ENCODE peak calls at places on chromosomes 16 and 17, in six cellular contexts. S is PC-9; N is tibial nerve; Q is CD4-positive, alpha-beta T cell; H is AG04450; U is ascending aorta. L is an unnamed sample. For H3K9me3, the result is how much of the 10 kb centered on the place peaks cover.

GRCh38 chr16:8346291-8346690 is 244.0 kb downstream of the TMEM114 start:
- DNase-seq in Q (no peak), N (no peak), H (no peak), S (no peak), U (no peak), L (no peak)

GRCh38 chr17:75703591-75703990 is 17.7 kb upstream of the ITGB4 start:
- DNase-seq in Q (no peak), N (no peak), S (no peak), U (no peak), H (no peak), L (no peak)

GRCh38 chr17:1532836-1533602 is 16.6 kb upstream of the INPP5K start:
- DNase-seq in Q (peak), N (no peak), U (no peak), S (no peak), H (no peak), L (peak)

GRCh38 chr17:78355045-78355641 is 4.7 kb downstream of the SOCS3 start:
- DNase-seq in Q (no peak), N (no peak), U (no peak), H (no peak), S (no peak), L (no peak)

GRCh38 chr17:27430882-27431491 is 25.3 kb upstream of the KSR1 start:
- DNase-seq in N (no peak), S (no peak), Q (no peak), U (no peak), H (no peak), L (no peak)

GRCh38 chr16:79542196-79542859 is 58.2 kb downstream of the MAF start:
- DNase-seq in Q (no peak), H (no peak), U (peak), N (no peak), S (no peak), L (no peak)

GRCh38 chr17:42809250-42809649 is 10.6 kb downstream of the CNTD1 start:
- DNase-seq in S (no peak), Q (no peak), H (peak), U (no peak), N (peak), L (no peak)

GRCh38 chr16:56350491-56351405 is 74.6 kb downstream of the AMFR start:
- DNase-seq in H (no peak), S (peak), U (no peak), N (no peak), Q (no peak), L (no peak)

GRCh38 chr17:17523001-17523713 is 27.0 kb upstream of the RASD1 start:
- DNase-seq in N (no peak), H (no peak), U (no peak), Q (no peak), S (no peak), L (no peak)

GRCh38 chr17:49249292-49249794 is 18.8 kb upstream of the PHOSPHO1 start:
- DNase-seq in N (no peak), S (no peak), H (no peak), Q (no peak), U (no peak), L (no peak)

GRCh38 chr17:58059141-58059540 is 24.1 kb upstream of the DYNLL2 start:
- DNase-seq in S (no peak), Q (no peak), H (no peak), N (no peak), U (no peak), L (no peak)

GRCh38 chr17:50511058-50511457 is 2.8 kb downstream of the MYCBPAP start:
- DNase-seq in U (no peak), S (peak), N (no peak), H (no peak), Q (no peak), L (peak)

GRCh38 chr16:17076121-17076757 is 394.5 kb downstream of the XYLT1 start:
- DNase-seq in Q (no peak), U (no peak), N (no peak), H (no peak), S (no peak), L (no peak)

GRCh38 chr17:4540224-4541040 is 14.8 kb downstream of the MYBBP1A start:
- DNase-seq in S (no peak), N (no peak), Q (no peak), H (no peak), U (no peak), L (no peak)

GRCh38 chr16:84718-85452 is 6.9 kb downstream of the MPG start:
- DNase-seq in U (peak), H (peak), N (no peak), S (no peak), Q (peak), L (no peak)

GRCh38 chr16:88066680-88067529 is 115.7 kb downstream of the BANP start:
- DNase-seq in H (no peak), U (no peak), S (no peak), Q (no peak), N (no peak), L (no peak)

GRCh38 chr16:60945225-60945624 is 1091.0 kb downstream of the CDH8 start:
- DNase-seq in H (no peak), S (no peak), N (no peak), U (no peak), Q (no peak), L (no peak)

GRCh38 chr16:49483651-49484451 is 110.2 kb downstream of the C16orf78 start:
- DNase-seq in H (no peak), U (peak), N (no peak), S (no peak), Q (no peak), L (no peak)

GRCh38 chr16:76634847-76635697 is 357.9 kb downstream of the CNTNAP4 start:
- DNase-seq in Q (no peak), H (no peak), N (no peak), U (no peak), S (no peak), L (no peak)

GRCh38 chr17:58703137-58703846 is 10.9 kb downstream of the RAD51C start:
- DNase-seq in N (no peak), Q (no peak), U (no peak), S (peak), H (no peak), L (no peak)

GRCh38 chr17:68646626-68647526 is 45.7 kb upstream of the FAM20A start:
- DNase-seq in U (no peak), Q (no peak), N (no peak), S (no peak), H (no peak), L (no peak)

GRCh38 chr17:38562903-38563302 is 42.8 kb downstream of the SRCIN1 start:
- DNase-seq in Q (no peak), H (no peak), N (no peak), U (no peak), S (no peak), L (no peak)

GRCh38 chr16:15899538-15900100 is 11.2 kb upstream of the CEP20 start:
- DNase-seq in N (no peak), U (no peak), H (peak), S (peak), Q (no peak), L (no peak)

GRCh38 chr16:87086575-87086974 is 230.6 kb downstream of the C16orf95 start:
- DNase-seq in Q (no peak), U (no peak), N (no peak), S (no peak), H (no peak), L (no peak)

GRCh38 chr17:78013683-78014467 is 55.4 kb downstream of the TNRC6C start:
- DNase-seq in Q (peak), S (peak), N (peak), U (peak), H (peak), L (peak)

GRCh38 chr16:65002265-65002664 is 119.6 kb downstream of the CDH11 start:
- DNase-seq in N (no peak), U (no peak), Q (no peak), H (no peak), S (no peak), L (no peak)

GRCh38 chr17:45722161-45722560 is 62.0 kb upstream of the CRHR1 start:
- DNase-seq in H (no peak), Q (no peak), N (no peak), S (peak), U (no peak), L (no peak)

GRCh38 chr17:6772016-6772415 is 4.0 kb upstream of the FBXO39 start:
- DNase-seq in N (no peak), Q (no peak), H (no peak), S (peak), U (no peak), L (no peak)

GRCh38 chr16:87490091-87490798 is 2.6 kb downstream of the ZCCHC14 start:
- DNase-seq in N (no peak), U (no peak), Q (no peak), S (no peak), H (no peak), L (peak)

GRCh38 chr17:40915199-40915661 is 22.2 kb downstream of the KRT23 start:
- DNase-seq in S (peak), Q (no peak), U (no peak), N (no peak), H (peak), L (no peak)

GRCh38 chr17:82930043-82930923 is 90.5 kb upstream of the ZNF750 start:
- DNase-seq in H (no peak), U (peak), S (no peak), Q (no peak), N (no peak), L (no peak)

GRCh38 chr17:78146881-78147280 is 696 bp downstream of the C17orf99 start:
- DNase-seq in Q (no peak), N (no peak), U (no peak), H (no peak), S (no peak), L (no peak)

DNA sequence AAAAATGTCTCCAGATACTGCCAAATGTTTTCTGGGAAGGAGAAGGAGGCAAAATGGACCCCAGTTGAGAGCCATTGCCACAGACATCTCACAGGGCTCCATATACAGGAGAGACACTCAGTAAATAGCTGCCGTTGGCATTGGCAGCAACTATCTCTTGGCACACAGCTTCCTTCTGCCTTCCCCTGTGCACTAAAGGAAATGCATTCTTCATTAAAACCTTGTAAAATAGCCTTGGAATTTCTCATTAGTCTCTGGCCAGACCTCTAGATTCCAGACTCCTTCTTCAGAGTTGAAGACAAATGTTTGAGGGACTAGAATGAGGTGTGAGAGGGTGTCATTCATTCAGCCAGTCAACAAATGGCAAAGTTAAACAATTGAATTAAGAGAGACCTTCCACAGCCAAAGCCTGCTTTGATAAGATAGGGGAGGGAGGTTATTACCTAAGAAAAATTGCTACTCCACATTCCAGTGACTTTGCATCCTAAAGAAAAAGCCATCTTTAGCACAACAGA is 223.9 kb upstream of the HS3ST3A1 start:
- DNase-seq in S (no peak), Q (no peak), H (no peak), N (no peak), U (no peak), L (no peak)
- H3K9me3 ChIP-seq in S (under half), Q (under half), H (under half), N (under half), U (under half), L (under half)

DNA sequence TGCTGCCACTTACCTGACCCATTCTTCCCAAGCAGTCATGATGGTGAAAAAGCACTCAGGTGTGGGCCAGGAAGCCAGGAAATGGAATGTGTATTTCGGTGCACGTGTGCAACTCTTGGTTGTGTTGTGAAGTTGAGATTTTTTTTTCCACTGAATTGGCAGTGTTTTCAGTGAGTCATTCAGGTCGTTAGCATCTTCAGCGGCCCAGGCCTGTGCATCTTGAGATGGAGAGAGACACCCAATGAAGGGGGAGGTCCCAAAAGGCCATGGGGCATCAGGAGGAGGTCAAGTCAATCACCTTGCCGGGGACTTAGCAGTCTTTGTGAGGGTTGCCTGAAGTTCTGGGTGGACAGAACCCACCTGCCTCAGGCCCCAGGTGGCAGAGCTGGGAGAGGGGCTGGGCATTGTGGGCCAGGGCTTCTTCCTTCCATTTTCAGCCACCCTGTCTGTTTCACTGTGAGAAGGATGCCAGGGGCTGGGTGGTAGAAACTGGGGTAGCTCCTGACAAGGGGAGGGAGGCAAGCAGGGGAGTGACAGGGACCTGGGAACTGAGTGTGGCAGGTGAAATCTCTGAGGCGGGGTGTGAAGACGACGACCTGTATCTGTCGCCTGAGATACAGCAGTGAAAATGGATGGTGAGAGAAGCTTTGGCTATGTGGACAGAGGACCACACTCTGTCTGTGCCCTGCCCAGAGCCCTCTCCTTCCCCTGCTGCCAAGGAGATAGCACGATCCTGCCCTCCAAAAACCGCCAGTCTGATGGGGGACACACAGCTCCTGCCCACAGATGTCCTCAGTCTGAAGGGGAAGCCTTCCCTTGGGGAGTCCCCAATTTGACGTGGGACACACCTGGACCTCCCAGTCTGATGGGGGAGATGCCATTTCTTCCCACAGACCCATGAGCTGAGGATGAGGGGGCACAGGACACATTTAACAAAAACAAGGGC is 11.8 kb downstream of the TBKBP1 start:
- DNase-seq in Q (no peak), H (no peak), S (no peak), N (no peak), U (no peak), L (no peak)
- H3K27ac ChIP-seq in Q (no peak), H (no peak), S (no peak), N (peak), U (no peak), L (no peak)

GRCh38 chr16:71441348-71441781 is 489 bp downstream of the TLE7 start:
- DNase-seq in Q (no peak), N (no peak), H (no peak), U (no peak), S (no peak), L (no peak)

GRCh38 chr16:71439531-71439930 is 2.3 kb downstream of the TLE7 start:
- DNase-seq in U (no peak), S (no peak), H (no peak), Q (no peak), N (no peak), L (no peak)

GRCh38 chr16:71442041-71442440 is at the start of gene TLE7:
- DNase-seq in N (no peak), H (no peak), S (no peak), U (no peak), Q (no peak), L (no peak)

GRCh38 chr16:71440669-71441347 is 1.0 kb downstream of the TLE7 start:
- DNase-seq in S (no peak), U (no peak), N (no peak), Q (no peak), H (no peak), L (no peak)

DNA sequence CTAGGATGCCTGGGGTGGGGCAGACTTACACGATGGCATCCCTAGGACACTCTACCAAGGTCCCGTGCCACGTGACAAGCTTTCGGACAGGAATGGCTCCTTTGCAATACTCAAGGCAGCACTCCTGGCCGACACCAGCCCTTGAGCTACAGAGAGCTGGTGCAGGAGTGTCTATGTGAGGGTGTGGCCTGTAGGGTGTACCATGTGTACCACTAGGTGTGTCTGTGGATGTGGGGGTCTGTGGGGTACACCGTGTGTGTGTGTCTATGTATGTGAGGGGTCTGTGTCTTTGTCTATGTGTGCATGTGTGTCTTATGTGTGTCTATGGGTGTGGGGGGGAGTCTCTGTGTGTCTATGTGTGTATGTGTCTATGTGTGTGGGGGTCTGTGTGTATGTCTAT is 1.9 kb upstream of the TLE7 start:
- DNase-seq in H (no peak), S (no peak), Q (no peak), U (no peak), N (no peak), L (no peak)
- H3K9me3 ChIP-seq in H (half or more), S (under half), Q (under half), U (under half), N (under half), L (under half)

GRCh38 chr17:28747801-28748750 is 4.3 kb downstream of the TRAF4 start:
- DNase-seq in H (no peak), Q (no peak), N (no peak), U (no peak), S (no peak), L (no peak)
- H3K27ac ChIP-seq in H (peak), Q (no peak), N (peak), U (peak), S (peak), L (peak)

DNA sequence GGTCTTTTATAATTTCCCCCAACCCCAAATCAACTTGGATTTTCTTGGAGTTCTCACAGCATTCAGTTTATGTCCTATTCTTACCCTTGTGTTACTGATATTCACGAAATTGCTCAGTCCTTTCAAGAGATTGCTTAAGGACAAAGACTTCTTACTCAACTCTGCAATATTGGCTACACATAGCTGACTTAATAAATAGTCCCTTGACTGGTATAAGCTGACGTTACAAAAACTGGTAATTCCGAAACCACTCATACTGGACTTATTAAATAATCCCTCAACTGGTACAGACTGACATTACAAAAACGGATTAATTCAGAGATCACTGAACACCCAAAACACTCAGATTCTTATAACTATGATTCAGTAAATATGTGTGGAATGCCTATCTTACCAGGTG is 860 bp downstream of the TIGD7 start:
- DNase-seq in S (no peak), H (no peak), U (no peak), N (no peak), Q (no peak), L (no peak)
- H3K9me3 ChIP-seq in S (half or more), H (half or more), U (under half), N (half or more), Q (under half), L (half or more)

DNA sequence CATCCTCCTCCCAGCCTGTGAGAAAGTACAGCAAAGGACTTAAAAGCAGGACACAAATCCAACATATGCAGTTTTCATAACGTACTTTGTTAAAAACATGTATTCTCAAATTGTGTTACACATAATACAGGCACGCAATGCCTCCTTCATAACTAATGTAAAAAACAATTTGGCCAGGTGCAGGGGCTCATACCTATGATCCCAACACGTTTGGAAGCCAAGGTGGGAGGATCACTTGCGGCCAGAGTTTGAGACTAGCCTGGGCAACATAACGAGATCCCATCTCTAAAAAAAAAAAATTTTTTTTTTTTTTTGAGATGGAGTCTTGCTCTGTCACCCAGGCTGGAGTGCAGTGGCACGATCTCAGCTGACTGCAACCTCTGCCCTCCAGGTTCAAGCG is 20.4 kb downstream of the TEX2 start:
- DNase-seq in Q (no peak), N (no peak), U (no peak), H (no peak), S (no peak), L (no peak)
- H3K27ac ChIP-seq in Q (no peak), N (no peak), U (no peak), H (no peak), S (no peak), L (no peak)